ENCODE peak calls at places on chromosomes 2 and 18, in ten cellular contexts. O is ovary; Z is fibroblast of lung; C is esophagus squamous epithelium; D is Peyer's patch; T is mammary epithelial cell; L is HCT116; B is CD8-positive, alpha-beta T cell; R is body of pancreas; U is endodermal cell. F is an unnamed sample.

GRCh38 chr2:69375494-69376353 is 11.3 kb downstream of the GFPT1 start:
- DNase-seq in O (no peak), Z (peak; percentile 36), C (no peak), D (no peak), T (peak; percentile 15), L (peak; percentile 21), B (no peak), R (no peak), U (no peak), F (no peak)

GRCh38 chr2:7829241-7829640 is 852.6 kb upstream of the ID2 start:
- DNase-seq in O (no peak), Z (no peak), C (no peak), D (no peak), T (no peak), L (no peak), B (no peak), R (no peak), U (no peak), F (no peak)

GRCh38 chr2:182784777-182785176 is 68.7 kb downstream of the DNAJC10 start:
- DNase-seq in O (no peak), Z (peak; percentile 66), C (no peak), D (no peak), T (peak; percentile 9), L (peak; percentile 28), B (no peak), R (no peak), U (no peak), F (peak; percentile 18)

GRCh38 chr2:227888289-227888688 is 16.9 kb downstream of the DAW1 start:
- DNase-seq in O (no peak), Z (no peak), C (no peak), D (peak; percentile 53), T (no peak), L (peak; percentile 32), B (no peak), R (no peak), U (peak; percentile 77), F (no peak)

GRCh38 chr18:44035554-44035953 is 645.1 kb upstream of the SETBP1 start:
- DNase-seq in O (no peak), Z (peak; percentile 58), C (no peak), D (no peak), T (no peak), L (no peak), B (no peak), R (no peak), U (no peak), F (no peak)

GRCh38 chr18:55252053-55252675 is 292.9 kb upstream of the CCDC68 start:
- DNase-seq in O (no peak), Z (no peak), C (no peak), D (no peak), T (no peak), L (no peak), B (no peak), R (no peak), U (no peak), F (no peak)

GRCh38 chr2:63078852-63079606 is 28.4 kb downstream of the OTX1 start:
- DNase-seq in O (no peak), Z (no peak), C (no peak), D (no peak), T (peak; percentile 42), L (peak; percentile 23), B (no peak), R (no peak), U (peak; percentile 87), F (no peak)

GRCh38 chr2:212528106-212528856 is 10.3 kb downstream of the ERBB4 start:
- DNase-seq in O (no peak), Z (no peak), C (no peak), D (no peak), T (no peak), L (no peak), B (no peak), R (peak; percentile 7), U (no peak), F (no peak)

GRCh38 chr2:86703704-86704370 is 16.3 kb upstream of the RMND5A start:
- DNase-seq in O (no peak), Z (peak; percentile 56), C (no peak), D (peak; percentile 81), T (peak; percentile 86), L (peak; percentile 83), B (no peak), R (peak; percentile 80), U (no peak), F (no peak)

GRCh38 chr2:186068154-186068826 is 329.7 kb downstream of the FSIP2 start:
- DNase-seq in O (no peak), Z (no peak), C (no peak), D (no peak), T (no peak), L (no peak), B (no peak), R (no peak), U (no peak), F (no peak)

GRCh38 chr2:109162999-109163398 is 34.0 kb downstream of the SH3RF3 start:
- DNase-seq in O (no peak), Z (peak; percentile 57), C (no peak), D (no peak), T (no peak), L (no peak), B (no peak), R (peak; percentile 28), U (no peak), F (peak; percentile 39)

GRCh38 chr2:231371430-231372054 is 24.0 kb upstream of the B3GNT7 start:
- DNase-seq in O (no peak), Z (no peak), C (no peak), D (no peak), T (no peak), L (no peak), B (no peak), R (no peak), U (no peak), F (no peak)

GRCh38 chr2:46964835-46965560 is 49.4 kb upstream of the MCFD2 start:
- DNase-seq in O (no peak), Z (peak; percentile 8), C (no peak), D (no peak), T (peak; percentile 65), L (no peak), B (no peak), R (no peak), U (peak; percentile 35), F (peak; percentile 40)

GRCh38 chr2:66574701-66575624 is 140.0 kb downstream of the MEIS1 start:
- DNase-seq in O (peak; percentile 84), Z (peak; percentile 93), C (no peak), D (peak; percentile 62), T (peak; percentile 66), L (no peak), B (no peak), R (peak; percentile 79), U (peak; percentile 89), F (peak; percentile 42)

GRCh38 chr2:203743441-203743932 is 37.0 kb downstream of the CD28 start:
- DNase-seq in O (no peak), Z (peak; percentile 97), C (no peak), D (no peak), T (peak; percentile 33), L (no peak), B (no peak), R (no peak), U (no peak), F (no peak)

GRCh38 chr2:218961651-218962570 is 2.4 kb downstream of the CDK5R2 start:
- DNase-seq in O (no peak), Z (no peak), C (no peak), D (no peak), T (no peak), L (no peak), B (no peak), R (no peak), U (peak; percentile 90), F (no peak)

GRCh38 chr2:27408601-27409320 is 630 bp downstream of the PPM1G start:
- DNase-seq in O (no peak), Z (no peak), C (no peak), D (no peak), T (peak; percentile 26), L (no peak), B (no peak), R (no peak), U (no peak), F (no peak)

GRCh38 chr2:201656102-201656501 is 12.8 kb upstream of the TMEM237 start:
- DNase-seq in O (no peak), Z (no peak), C (no peak), D (no peak), T (no peak), L (no peak), B (no peak), R (no peak), U (no peak), F (no peak)

GRCh38 chr18:45877403-45877802 is 51.9 kb downstream of the SIGLEC15 start:
- DNase-seq in O (no peak), Z (no peak), C (no peak), D (no peak), T (no peak), L (no peak), B (no peak), R (no peak), U (no peak), F (no peak)
- TF ChIP-seq CTCF in O (no peak), Z (no peak), C (no peak), D (no peak), T (no peak), L (no peak), B (no peak), R (no peak), U (no peak), F (no peak)

DNA sequence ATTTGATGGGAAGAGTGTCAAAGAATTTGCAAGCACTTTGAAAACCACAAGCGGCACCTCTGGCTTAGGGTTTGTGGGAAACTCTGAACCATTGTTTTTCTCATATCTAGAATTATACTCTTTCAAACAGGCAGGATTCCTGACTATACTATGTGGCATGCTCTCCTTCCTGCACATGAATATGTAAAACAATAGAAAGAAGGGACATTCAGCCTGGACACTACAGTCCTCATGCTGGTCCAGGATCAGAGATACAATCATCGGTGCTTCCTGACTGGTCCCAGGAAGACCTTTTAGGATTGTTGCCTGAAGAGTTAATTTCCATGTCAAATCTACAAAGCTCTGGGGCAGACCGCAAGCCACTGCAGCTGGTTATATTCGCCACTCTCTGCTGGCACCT is 55.7 kb upstream of the RASGRP3 start:
- DNase-seq in O (no peak), Z (no peak), C (no peak), D (no peak), T (no peak), L (no peak), B (no peak), R (no peak), U (no peak), F (no peak)
- H3K27ac ChIP-seq in O (no peak overlapping the region), Z (no peak overlapping the region), C (no peak overlapping the region), D (no peak overlapping the region), T (no peak overlapping the region), L (no peak overlapping the region), B (no peak overlapping the region), R (no peak overlapping the region), U (no peak overlapping the region), F (no peak overlapping the region)

GRCh38 chr2:190977505-190977904 is 36.5 kb downstream of the STAT1 start:
- DNase-seq in O (no peak), Z (no peak), C (no peak), D (no peak), T (no peak), L (no peak), B (no peak), R (no peak), U (no peak), F (no peak)
- H3K36me3 ChIP-seq in O (no peaks in the 10 kb centered on the region), Z (peaks cover 35% of the 10 kb centered on the region), C (peaks cover 100% of the 10 kb centered on the region), D (no peaks in the 10 kb centered on the region), T (peaks cover 49% of the 10 kb centered on the region), L (peaks cover 80% of the 10 kb centered on the region), B (peaks cover 86% of the 10 kb centered on the region), R (no peaks in the 10 kb centered on the region), U (peaks cover 99% of the 10 kb centered on the region), F (peaks cover 66% of the 10 kb centered on the region)

DNA sequence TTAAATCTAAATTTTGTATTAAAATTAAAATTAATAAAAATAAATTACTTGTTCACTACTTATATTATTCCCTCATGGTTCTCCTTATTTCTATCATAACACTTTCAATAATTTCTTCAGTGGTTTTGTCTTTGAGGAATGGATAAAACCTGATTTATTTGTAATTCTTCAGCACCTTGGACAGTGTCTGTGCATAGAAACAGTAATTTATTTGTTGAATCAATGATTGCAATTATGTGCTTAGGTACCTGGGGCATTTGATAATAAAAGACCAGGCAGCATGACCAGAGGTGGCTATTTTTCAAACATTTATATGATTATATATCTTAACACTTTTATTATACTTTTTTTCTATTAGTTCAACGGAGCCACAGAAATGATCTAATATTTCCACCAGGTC is 1062.7 kb downstream of the DSC3 start:
- DNase-seq in O (no peak), Z (no peak), C (no peak), D (no peak), T (no peak), L (no peak), B (no peak), R (no peak), U (no peak), F (no peak)
- TF ChIP-seq CTCF in O (no peak), Z (no peak), C (no peak), D (no peak), T (no peak), L (no peak), B (no peak), R (no peak), U (no peak), F (no peak)

F was measured in brain microvascular endothelial cell.